ENCODE peak calls at places on chromosomes 5 and 9, in nine cellular contexts. T, U, C, A, M, W, D, E and B are unnamed samples.

GRCh38 chr9:18682907-18683306 is 209.0 kb downstream of the ADAMTSL1 start:
- DNase-seq in T (no peak), U (no peak), C (no peak), A (no peak), M (no peak), W (no peak), D (no peak), E (no peak), B (no peak)

GRCh38 chr5:2163940-2164490 is 281.3 kb upstream of the IRX4 start:
- DNase-seq in T (no peak), U (no peak), C (no peak), A (no peak), M (no peak), W (no peak), D (no peak), E (no peak), B (no peak)

GRCh38 chr9:124256517-124257069 is 1.2 kb upstream of the NEK6 start:
- DNase-seq in T (peak), U (peak), C (no peak), A (no peak), M (peak), W (no peak), D (no peak), E (peak), B (peak)

GRCh38 chr9:136044971-136045594 is 50.0 kb downstream of the NACC2 start:
- DNase-seq in T (no peak), U (no peak), C (no peak), A (no peak), M (no peak), W (no peak), D (no peak), E (no peak), B (no peak)

GRCh38 chr9:134391319-134392231 is 65.3 kb downstream of the RXRA start:
- DNase-seq in T (no peak), U (no peak), C (no peak), A (peak), M (no peak), W (no peak), D (peak), E (no peak), B (no peak)

GRCh38 chr5:38319486-38319885 is 61.1 kb downstream of the EGFLAM start:
- DNase-seq in T (no peak), U (no peak), C (no peak), A (no peak), M (no peak), W (no peak), D (no peak), E (no peak), B (no peak)

GRCh38 chr5:110250790-110251189 is 475.7 kb downstream of the TMEM232 start:
- DNase-seq in T (no peak), U (no peak), C (no peak), A (no peak), M (no peak), W (no peak), D (no peak), E (no peak), B (no peak)

GRCh38 chr5:55816342-55816741 is 34.8 kb upstream of the IL31RA start:
- DNase-seq in T (peak), U (peak), C (no peak), A (no peak), M (peak), W (no peak), D (no peak), E (no peak), B (peak)

GRCh38 chr5:138339086-138339456 is 1.0 kb downstream of the FAM53C start:
- DNase-seq in T (peak), U (peak), C (no peak), A (no peak), M (no peak), W (no peak), D (no peak), E (no peak), B (no peak)

GRCh38 chr5:56327810-56328209 is 94.7 kb upstream of the ANKRD55 start:
- DNase-seq in T (no peak), U (no peak), C (no peak), A (no peak), M (no peak), W (no peak), D (peak), E (no peak), B (no peak)

GRCh38 chr9:27094640-27095039 is 14.4 kb upstream of the TEK start:
- DNase-seq in T (peak), U (peak), C (no peak), A (no peak), M (peak), W (no peak), D (no peak), E (no peak), B (peak)

GRCh38 chr9:15142903-15143534 is 164.0 kb downstream of the TTC39B start:
- DNase-seq in T (peak), U (peak), C (no peak), A (no peak), M (peak), W (peak), D (peak), E (peak), B (peak)